ENCODE peak calls at places on chromosomes 16 and 17, in eight cellular contexts. One of them, this sample, is unnamed.

GRCh38 chr17:16872836-16873653 is 98.9 kb downstream of the TNFRSF13B start:
- DNase-seq in progenitor cell of endocrine pancreas: peak
- DNase-seq in lower leg skin: peak
- DNase-seq in keratinocyte: no peak
- DNase-seq in endodermal cell: peak
- DNase-seq in left ventricle myocardium inferior: no peak
- DNase-seq in omental fat pad: no peak
- DNase-seq in GM20000: peak
- DNase-seq in this sample: no peak

GRCh38 chr16:58187657-58188430 is 10.1 kb downstream of the CSNK2A2 start:
- DNase-seq in progenitor cell of endocrine pancreas: no peak
- DNase-seq in lower leg skin: no peak
- DNase-seq in keratinocyte: no peak
- DNase-seq in endodermal cell: no peak
- DNase-seq in left ventricle myocardium inferior: no peak
- DNase-seq in omental fat pad: no peak
- DNase-seq in GM20000: no peak
- DNase-seq in this sample: peak

GRCh38 chr16:67150833-67151396 is at the start of gene B3GNT9:
- DNase-seq in progenitor cell of endocrine pancreas: no peak
- DNase-seq in lower leg skin: peak
- DNase-seq in keratinocyte: no peak
- DNase-seq in endodermal cell: peak
- DNase-seq in left ventricle myocardium inferior: peak
- DNase-seq in omental fat pad: no peak
- DNase-seq in GM20000: peak
- DNase-seq in this sample: peak

GRCh38 chr17:7855643-7856080 is 796 bp downstream of the TMEM88 start:
- DNase-seq in progenitor cell of endocrine pancreas: no peak
- DNase-seq in lower leg skin: no peak
- DNase-seq in keratinocyte: no peak
- DNase-seq in endodermal cell: no peak
- DNase-seq in left ventricle myocardium inferior: no peak
- DNase-seq in omental fat pad: no peak
- DNase-seq in GM20000: no peak
- DNase-seq in this sample: peak

GRCh38 chr17:76196675-76197074 is 43.6 kb downstream of the RNF157 start:
- DNase-seq in progenitor cell of endocrine pancreas: no peak
- DNase-seq in lower leg skin: peak
- DNase-seq in keratinocyte: no peak
- DNase-seq in endodermal cell: no peak
- DNase-seq in left ventricle myocardium inferior: peak
- DNase-seq in omental fat pad: no peak
- DNase-seq in GM20000: no peak
- DNase-seq in this sample: peak

GRCh38 chr17:80027043-80027435 is 8.6 kb downstream of the TBC1D16 start:
- DNase-seq in progenitor cell of endocrine pancreas: no peak
- DNase-seq in lower leg skin: no peak
- DNase-seq in keratinocyte: no peak
- DNase-seq in endodermal cell: no peak
- DNase-seq in left ventricle myocardium inferior: no peak
- DNase-seq in omental fat pad: no peak
- DNase-seq in GM20000: no peak
- DNase-seq in this sample: no peak

GRCh38 chr17:28057731-28058246 is 15.3 kb downstream of the NLK start:
- DNase-seq in progenitor cell of endocrine pancreas: no peak
- DNase-seq in lower leg skin: no peak
- DNase-seq in keratinocyte: no peak
- DNase-seq in endodermal cell: no peak
- DNase-seq in left ventricle myocardium inferior: no peak
- DNase-seq in omental fat pad: no peak
- DNase-seq in GM20000: peak
- DNase-seq in this sample: no peak

GRCh38 chr17:64354824-64355535 is 35.7 kb downstream of the PECAM1 start:
- DNase-seq in progenitor cell of endocrine pancreas: no peak
- DNase-seq in lower leg skin: peak
- DNase-seq in keratinocyte: no peak
- DNase-seq in endodermal cell: no peak
- DNase-seq in left ventricle myocardium inferior: no peak
- DNase-seq in omental fat pad: no peak
- DNase-seq in GM20000: no peak
- DNase-seq in this sample: no peak

GRCh38 chr16:4947722-4948503 is 10.2 kb upstream of the SEC14L5 start:
- DNase-seq in progenitor cell of endocrine pancreas: no peak
- DNase-seq in lower leg skin: no peak
- DNase-seq in keratinocyte: no peak
- DNase-seq in endodermal cell: peak
- DNase-seq in left ventricle myocardium inferior: no peak
- DNase-seq in omental fat pad: no peak
- DNase-seq in GM20000: no peak
- DNase-seq in this sample: no peak

GRCh38 chr17:3683054-3683511 is 12.9 kb downstream of the P2RX5 start:
- DNase-seq in progenitor cell of endocrine pancreas: no peak
- DNase-seq in lower leg skin: no peak
- DNase-seq in keratinocyte: no peak
- DNase-seq in endodermal cell: peak
- DNase-seq in left ventricle myocardium inferior: no peak
- DNase-seq in omental fat pad: no peak
- DNase-seq in GM20000: peak
- DNase-seq in this sample: no peak

GRCh38 chr16:1105888-1106620 is 10.0 kb upstream of the C1QTNF8 start:
- DNase-seq in progenitor cell of endocrine pancreas: peak
- DNase-seq in lower leg skin: no peak
- DNase-seq in keratinocyte: no peak
- DNase-seq in endodermal cell: peak
- DNase-seq in left ventricle myocardium inferior: peak
- DNase-seq in omental fat pad: no peak
- DNase-seq in GM20000: peak
- DNase-seq in this sample: peak

GRCh38 chr17:1638624-1639300 is 6.8 kb downstream of the SCARF1 start:
- DNase-seq in progenitor cell of endocrine pancreas: no peak
- DNase-seq in lower leg skin: no peak
- DNase-seq in keratinocyte: no peak
- DNase-seq in endodermal cell: no peak
- DNase-seq in left ventricle myocardium inferior: no peak
- DNase-seq in omental fat pad: no peak
- DNase-seq in GM20000: no peak
- DNase-seq in this sample: no peak

GRCh38 chr16:11253009-11253994 is 2.7 kb downstream of the SOCS1 start:
- DNase-seq in progenitor cell of endocrine pancreas: no peak
- DNase-seq in lower leg skin: no peak
- DNase-seq in keratinocyte: no peak
- DNase-seq in endodermal cell: no peak
- DNase-seq in left ventricle myocardium inferior: no peak
- DNase-seq in omental fat pad: no peak
- DNase-seq in GM20000: no peak
- DNase-seq in this sample: no peak

GRCh38 chr17:4944554-4945175 is 3.7 kb downstream of the PFN1 start:
- DNase-seq in progenitor cell of endocrine pancreas: no peak
- DNase-seq in lower leg skin: no peak
- DNase-seq in keratinocyte: no peak
- DNase-seq in endodermal cell: peak
- DNase-seq in left ventricle myocardium inferior: no peak
- DNase-seq in omental fat pad: no peak
- DNase-seq in GM20000: no peak
- DNase-seq in this sample: no peak

GRCh38 chr16:67286441-67287235 is 7.3 kb downstream of the PLEKHG4 start:
- DNase-seq in progenitor cell of endocrine pancreas: no peak
- DNase-seq in lower leg skin: no peak
- DNase-seq in keratinocyte: no peak
- DNase-seq in endodermal cell: no peak
- DNase-seq in left ventricle myocardium inferior: no peak
- DNase-seq in omental fat pad: no peak
- DNase-seq in GM20000: no peak
- DNase-seq in this sample: no peak

GRCh38 chr17:27414686-27415085 is 41.6 kb upstream of the KSR1 start:
- DNase-seq in progenitor cell of endocrine pancreas: no peak
- DNase-seq in lower leg skin: peak
- DNase-seq in keratinocyte: no peak
- DNase-seq in endodermal cell: no peak
- DNase-seq in left ventricle myocardium inferior: no peak
- DNase-seq in omental fat pad: no peak
- DNase-seq in GM20000: no peak
- DNase-seq in this sample: no peak

GRCh38 chr17:81162491-81162890 is 2.8 kb upstream of the PVALEF start:
- DNase-seq in progenitor cell of endocrine pancreas: no peak
- DNase-seq in lower leg skin: no peak
- DNase-seq in keratinocyte: no peak
- DNase-seq in endodermal cell: no peak
- DNase-seq in left ventricle myocardium inferior: no peak
- DNase-seq in omental fat pad: no peak
- DNase-seq in GM20000: no peak
- DNase-seq in this sample: no peak

DNA sequence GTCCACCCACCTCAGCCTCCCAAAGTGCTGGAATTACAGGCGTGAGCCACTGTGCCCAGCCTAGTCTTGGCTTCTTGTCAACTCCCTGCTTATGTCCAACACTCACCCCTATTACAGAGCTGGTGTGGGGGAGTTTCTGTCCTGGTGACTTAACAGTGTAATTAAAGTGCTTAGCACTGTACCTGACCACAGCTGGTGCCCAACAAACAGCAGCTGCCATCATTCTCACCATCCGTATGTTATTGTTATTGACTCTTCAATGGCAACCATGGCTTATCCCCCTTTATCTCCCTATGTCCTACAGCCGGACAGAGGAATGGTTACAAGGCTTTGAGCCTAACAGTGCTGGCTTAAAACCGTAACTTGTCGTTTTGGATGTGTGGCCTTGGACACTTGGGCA is 17.0 kb upstream of the BRCA1 start:
- DNase-seq in progenitor cell of endocrine pancreas: no peak
- DNase-seq in lower leg skin: no peak
- DNase-seq in keratinocyte: no peak
- DNase-seq in endodermal cell: peak
- DNase-seq in left ventricle myocardium inferior: no peak
- DNase-seq in omental fat pad: no peak
- DNase-seq in GM20000: no peak
- DNase-seq in this sample: no peak
- TF ChIP-seq CTCF in progenitor cell of endocrine pancreas: no peak
- TF ChIP-seq CTCF in lower leg skin: no peak
- TF ChIP-seq CTCF in keratinocyte: no peak
- TF ChIP-seq CTCF in endodermal cell: no peak
- TF ChIP-seq CTCF in left ventricle myocardium inferior: no peak
- TF ChIP-seq CTCF in omental fat pad: no peak
- TF ChIP-seq CTCF in GM20000: no peak
- TF ChIP-seq CTCF in this sample: no peak

GRCh38 chr17:66733759-66734158 is 101.2 kb upstream of the CACNG5 start:
- DNase-seq in progenitor cell of endocrine pancreas: no peak
- DNase-seq in lower leg skin: no peak
- DNase-seq in keratinocyte: no peak
- DNase-seq in endodermal cell: peak
- DNase-seq in left ventricle myocardium inferior: no peak
- DNase-seq in omental fat pad: no peak
- DNase-seq in GM20000: no peak
- DNase-seq in this sample: no peak

GRCh38 chr17:66739553-66739952 is 95.4 kb upstream of the CACNG5 start:
- DNase-seq in progenitor cell of endocrine pancreas: no peak
- DNase-seq in lower leg skin: no peak
- DNase-seq in keratinocyte: no peak
- DNase-seq in endodermal cell: peak
- DNase-seq in left ventricle myocardium inferior: no peak
- DNase-seq in omental fat pad: no peak
- DNase-seq in GM20000: no peak
- DNase-seq in this sample: no peak

GRCh38 chr17:66734544-66734943 is 100.4 kb upstream of the CACNG5 start:
- DNase-seq in progenitor cell of endocrine pancreas: no peak
- DNase-seq in lower leg skin: no peak
- DNase-seq in keratinocyte: no peak
- DNase-seq in endodermal cell: no peak
- DNase-seq in left ventricle myocardium inferior: no peak
- DNase-seq in omental fat pad: no peak
- DNase-seq in GM20000: no peak
- DNase-seq in this sample: no peak

GRCh38 chr17:66740226-66740625 is 94.7 kb upstream of the CACNG5 start:
- DNase-seq in progenitor cell of endocrine pancreas: no peak
- DNase-seq in lower leg skin: no peak
- DNase-seq in keratinocyte: no peak
- DNase-seq in endodermal cell: no peak
- DNase-seq in left ventricle myocardium inferior: no peak
- DNase-seq in omental fat pad: no peak
- DNase-seq in GM20000: no peak
- DNase-seq in this sample: no peak

DNA sequence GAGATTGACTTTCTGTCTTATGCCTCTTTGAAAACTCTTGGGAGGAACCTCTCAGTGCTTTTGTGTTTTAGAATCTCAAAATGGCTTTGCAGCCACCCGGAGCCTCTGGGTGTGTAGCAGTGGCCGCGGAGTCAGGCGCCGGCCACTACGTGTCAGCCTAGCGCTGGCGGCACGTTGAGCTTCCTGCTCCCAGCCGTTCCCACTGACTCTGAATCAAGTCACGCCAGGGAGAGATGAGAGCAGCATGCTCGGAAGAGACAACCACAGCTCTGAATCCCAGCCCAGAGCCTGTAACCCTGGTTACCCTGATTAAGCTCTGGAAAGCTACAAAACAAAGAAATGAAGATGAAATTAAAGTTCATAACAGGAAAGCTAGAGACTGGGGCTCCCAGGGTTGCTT is 97.4 kb upstream of the CACNG5 start:
- DNase-seq in progenitor cell of endocrine pancreas: no peak
- DNase-seq in lower leg skin: no peak
- DNase-seq in keratinocyte: no peak
- DNase-seq in endodermal cell: peak
- DNase-seq in left ventricle myocardium inferior: peak
- DNase-seq in omental fat pad: no peak
- DNase-seq in GM20000: no peak
- DNase-seq in this sample: peak
- TF ChIP-seq CTCF in progenitor cell of endocrine pancreas: peak
- TF ChIP-seq CTCF in lower leg skin: no peak
- TF ChIP-seq CTCF in keratinocyte: no peak
- TF ChIP-seq CTCF in endodermal cell: peak
- TF ChIP-seq CTCF in left ventricle myocardium inferior: peak
- TF ChIP-seq CTCF in omental fat pad: no peak
- TF ChIP-seq CTCF in GM20000: no peak
- TF ChIP-seq CTCF in this sample: peak

GRCh38 chr17:38671939-38672720 is 2.6 kb downstream of the EPOP start:
- DNase-seq in progenitor cell of endocrine pancreas: no peak
- DNase-seq in lower leg skin: no peak
- DNase-seq in keratinocyte: no peak
- DNase-seq in endodermal cell: no peak
- DNase-seq in left ventricle myocardium inferior: no peak
- DNase-seq in omental fat pad: no peak
- DNase-seq in GM20000: no peak
- DNase-seq in this sample: no peak
- TF ChIP-seq CTCF in progenitor cell of endocrine pancreas: no peak
- TF ChIP-seq CTCF in lower leg skin: no peak
- TF ChIP-seq CTCF in keratinocyte: no peak
- TF ChIP-seq CTCF in endodermal cell: no peak
- TF ChIP-seq CTCF in left ventricle myocardium inferior: no peak
- TF ChIP-seq CTCF in omental fat pad: no peak
- TF ChIP-seq CTCF in GM20000: no peak
- TF ChIP-seq CTCF in this sample: no peak

DNA sequence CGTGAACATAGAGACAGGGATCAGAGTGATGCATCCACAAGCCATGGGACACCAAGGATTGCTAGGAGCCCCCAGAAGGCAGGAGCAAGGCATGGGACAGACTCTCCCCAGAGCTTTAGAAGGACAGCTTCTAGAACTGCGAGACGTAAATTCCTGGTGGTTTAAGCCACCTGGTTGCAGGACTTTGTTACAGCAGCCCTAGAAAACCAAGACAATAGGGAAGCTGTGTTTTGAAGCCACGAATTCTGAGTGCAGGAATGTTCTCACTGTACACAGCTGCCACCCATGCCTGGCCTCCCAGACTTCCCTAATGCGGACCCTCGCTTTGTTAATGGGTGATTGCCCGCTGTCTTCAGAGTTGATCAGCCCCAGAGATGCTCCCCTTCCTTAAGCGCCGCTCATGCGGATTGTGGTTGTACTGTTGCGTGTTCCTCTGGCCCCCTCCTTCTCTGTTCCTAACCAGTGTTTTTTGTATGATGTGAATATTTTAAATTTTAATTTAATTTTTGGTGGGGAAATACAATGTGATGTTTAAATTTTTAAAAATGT is 177.1 kb downstream of the MSI2 start:
- DNase-seq in progenitor cell of endocrine pancreas: no peak
- DNase-seq in lower leg skin: no peak
- DNase-seq in keratinocyte: no peak
- DNase-seq in endodermal cell: no peak
- DNase-seq in left ventricle myocardium inferior: no peak
- DNase-seq in omental fat pad: no peak
- DNase-seq in GM20000: no peak
- DNase-seq in this sample: no peak
- TF ChIP-seq CTCF in progenitor cell of endocrine pancreas: no peak
- TF ChIP-seq CTCF in lower leg skin: no peak
- TF ChIP-seq CTCF in keratinocyte: no peak
- TF ChIP-seq CTCF in endodermal cell: peak
- TF ChIP-seq CTCF in left ventricle myocardium inferior: no peak
- TF ChIP-seq CTCF in omental fat pad: no peak
- TF ChIP-seq CTCF in GM20000: no peak
- TF ChIP-seq CTCF in this sample: no peak

This sample was measured in heart left ventricle.